ENCODE peak calls at places on chromosomes 11 and 22, in eight cellular contexts. R, O, G, J, W, B, H and C are unnamed samples. For H3K36me3 and H3K4me1, the result is how much of the 10 kb centered on the place peaks cover.

GRCh38 chr22:39543095-39543494 is 10.5 kb upstream of the RPS19BP1 start:
- DNase-seq in R (no peak), O (no peak), G (no peak), J (no peak), W (peak), B (no peak), H (no peak), C (no peak)

GRCh38 chr11:125367710-125368109 is 128.4 kb downstream of the FEZ1 start:
- DNase-seq in R (no peak), O (no peak), G (no peak), J (no peak), W (no peak), B (no peak), H (no peak), C (no peak)

GRCh38 chr22:27534720-27535125 is 266.8 kb downstream of the MN1 start:
- DNase-seq in R (no peak), O (no peak), G (no peak), J (no peak), W (peak), B (no peak), H (no peak), C (no peak)

GRCh38 chr22:47618180-47618579 is 855.7 kb downstream of the TBC1D22A start:
- DNase-seq in R (no peak), O (no peak), G (no peak), J (no peak), W (no peak), B (no peak), H (no peak), C (no peak)

GRCh38 chr11:114099392-114100178 is 40.1 kb downstream of the ZBTB16 start:
- DNase-seq in R (no peak), O (no peak), G (no peak), J (no peak), W (peak), B (no peak), H (peak), C (no peak)

GRCh38 chr11:107590460-107591097 is 368 bp upstream of the ELMOD1 start:
- DNase-seq in R (no peak), O (no peak), G (no peak), J (no peak), W (no peak), B (no peak), H (no peak), C (no peak)

GRCh38 chr11:41799747-41800146 is 340.3 kb upstream of the LRRC4C start:
- DNase-seq in R (no peak), O (no peak), G (no peak), J (no peak), W (no peak), B (no peak), H (no peak), C (no peak)

GRCh38 chr22:20750461-20751184 is 23.3 kb upstream of the SERPIND1 start:
- DNase-seq in R (peak), O (peak), G (no peak), J (peak), W (peak), B (peak), H (peak), C (peak)

GRCh38 chr11:62753736-62754603 is at the start of gene ZBTB3:
- DNase-seq in R (peak), O (peak), G (peak), J (peak), W (peak), B (peak), H (peak), C (peak)

GRCh38 chr22:30832407-30832987 is 136.1 kb downstream of the MORC2 start:
- DNase-seq in R (no peak), O (no peak), G (no peak), J (no peak), W (no peak), B (no peak), H (no peak), C (no peak)

GRCh38 chr11:3089236-3090061 is 32.2 kb upstream of the CARS1 start:
- DNase-seq in R (no peak), O (no peak), G (no peak), J (no peak), W (no peak), B (peak), H (no peak), C (no peak)

GRCh38 chr22:45503071-45503815 is 560 bp downstream of the FBLN1 start:
- DNase-seq in R (peak), O (no peak), G (peak), J (no peak), W (no peak), B (peak), H (no peak), C (no peak)

GRCh38 chr11:119323532-119324033 is 6.7 kb upstream of the MCAM start:
- DNase-seq in R (peak), O (peak), G (peak), J (peak), W (peak), B (no peak), H (peak), C (peak)

GRCh38 chr11:131703311-131703710 is 332.9 kb downstream of the NTM start:
- DNase-seq in R (no peak), O (no peak), G (no peak), J (no peak), W (no peak), B (no peak), H (no peak), C (no peak)

DNA sequence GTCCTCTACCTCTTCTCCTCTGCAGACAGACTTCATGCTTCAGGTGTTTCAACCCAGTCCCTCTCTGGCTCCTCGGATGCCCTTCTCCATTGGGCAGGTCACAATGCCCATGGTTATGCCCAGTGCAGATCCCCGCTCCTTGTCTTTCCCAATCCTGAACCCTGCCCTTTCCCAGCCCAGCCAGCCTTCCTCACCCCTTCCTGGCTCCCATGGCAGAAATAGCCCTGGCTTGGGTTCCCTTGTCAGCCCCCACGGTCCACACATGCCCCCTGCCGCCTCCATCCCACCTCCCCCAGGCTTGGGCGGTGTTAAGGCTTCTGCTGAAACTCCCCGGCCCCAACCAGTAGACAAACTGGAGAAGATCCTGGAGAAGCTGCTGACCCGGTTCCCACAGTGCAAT is 9.3 kb upstream of the BACE1-AS start:
- DNase-seq in R (no peak), O (no peak), G (no peak), J (no peak), W (no peak), B (no peak), H (no peak), C (no peak)
- H3K36me3 ChIP-seq in R (under half), O (under half), G (under half), J (under half), W (under half), B (under half), H (under half), C (under half)

GRCh38 chr22:24156146-24156914 is 25.0 kb upstream of the SUSD2 start:
- DNase-seq in R (peak), O (no peak), G (no peak), J (no peak), W (peak), B (no peak), H (no peak), C (peak)

GRCh38 chr22:24155597-24156145 is 25.6 kb upstream of the SUSD2 start:
- DNase-seq in R (peak), O (peak), G (peak), J (peak), W (peak), B (peak), H (peak), C (peak)

GRCh38 chr22:24156915-24157782 is 24.1 kb upstream of the SUSD2 start:
- DNase-seq in R (peak), O (peak), G (peak), J (peak), W (peak), B (peak), H (peak), C (peak)

GRCh38 chr22:24159650-24160049 is 21.6 kb upstream of the SUSD2 start:
- DNase-seq in R (no peak), O (no peak), G (no peak), J (no peak), W (no peak), B (no peak), H (no peak), C (no peak)

DNA sequence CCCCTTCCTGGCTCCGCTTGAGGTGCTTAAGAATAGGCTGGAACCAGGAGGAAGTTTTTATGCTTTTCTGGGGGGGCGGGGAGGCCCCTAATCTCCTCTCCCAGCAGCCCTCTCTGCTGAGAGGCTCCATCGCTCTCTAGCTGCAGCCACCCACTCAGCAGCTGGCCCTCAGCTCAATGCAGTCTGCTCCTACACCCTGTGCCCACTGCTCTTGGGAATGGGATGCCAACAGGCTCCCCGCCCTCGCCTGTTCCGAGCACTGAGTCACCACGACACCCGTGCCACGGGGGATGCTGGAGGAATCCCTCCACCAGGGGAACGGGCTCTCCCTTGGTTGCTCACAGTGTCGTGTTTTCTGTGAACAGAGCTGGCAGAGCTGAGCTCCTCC is 23.5 kb upstream of the SUSD2 start:
- DNase-seq in R (no peak), O (no peak), G (no peak), J (no peak), W (no peak), B (no peak), H (no peak), C (peak)
- H3K4me3 ChIP-seq in R (no peak), O (no peak), G (no peak), J (no peak), W (no peak), B (no peak), H (no peak), C (no peak)

DNA sequence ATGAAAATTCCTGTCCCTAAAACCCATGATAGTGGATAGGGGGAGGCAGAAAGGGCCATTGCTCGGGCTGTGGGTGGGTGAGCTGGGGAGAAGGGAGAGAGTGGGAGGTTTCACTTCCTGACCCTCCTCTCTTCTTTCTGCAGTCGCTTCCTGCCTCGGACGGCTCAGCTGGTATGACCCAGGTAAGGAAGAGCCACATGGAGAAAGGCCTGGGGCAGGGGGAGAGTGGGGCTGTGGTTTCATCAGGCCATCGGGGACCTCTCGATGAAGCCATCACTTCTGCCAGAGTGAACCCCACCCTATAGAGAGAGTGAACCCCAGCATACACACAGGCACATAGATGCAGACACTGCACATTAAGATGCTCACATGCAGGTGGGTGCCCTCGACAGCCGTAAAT is 12.6 kb downstream of the CD5 start:
- DNase-seq in R (no peak), O (no peak), G (no peak), J (no peak), W (no peak), B (no peak), H (no peak), C (no peak)
- H3K4me1 ChIP-seq in R (under half), O (under half), G (under half), J (under half), W (under half), B (under half), H (under half), C (under half)

DNA sequence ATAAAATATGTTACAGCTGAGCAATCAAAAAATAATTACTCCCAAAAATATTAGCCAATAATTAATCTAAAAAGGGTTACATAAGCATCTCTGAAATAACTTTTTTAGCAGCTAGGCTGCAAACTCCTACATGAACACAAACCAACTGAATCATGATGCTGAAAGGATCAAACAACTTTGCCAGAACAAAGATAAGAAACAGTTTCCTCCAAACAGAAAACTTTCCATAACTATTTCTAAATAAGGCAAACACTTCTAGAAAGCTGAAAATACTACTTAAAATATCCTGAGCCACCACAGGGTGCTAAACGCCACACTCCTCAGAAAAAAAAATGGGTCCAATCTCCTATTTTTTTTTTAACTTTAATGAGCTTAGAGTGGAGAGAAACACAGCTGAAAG is 68.6 kb upstream of the ARHGAP32 start:
- DNase-seq in R (no peak), O (no peak), G (no peak), J (no peak), W (peak), B (no peak), H (no peak), C (no peak)
- H3K36me3 ChIP-seq in R (under half), O (under half), G (under half), J (under half), W (under half), B (under half), H (under half), C (under half)